ENCODE peak calls at places on chromosomes 6 and 20, in eight cellular contexts. Y is smooth muscle cell of the brain vasculature; H is mucosa of gallbladder; Z is ovary; Q is heart left ventricle; J is cardiac muscle cell; T is stimulated activated CD4-positive, alpha-beta T cell treated with anti-CD3 and anti-CD28 coated beads, Interleukin-1b, Interleukin-23, amount 100 ng/mL, for 1 hour; U is ACHN. R is an unnamed sample.

GRCh38 chr6:5728726-5729434 is 277.8 kb downstream of the NRN1 start:
- DNase-seq in U (no peak), Z (no peak), H (no peak), Q (no peak), J (no peak), T (no peak), Y (no peak), R (peak)

GRCh38 chr6:161111256-161111655 is 119.7 kb downstream of the MAP3K4 start:
- DNase-seq in J (no peak), T (no peak), Q (no peak), H (no peak), Y (no peak), U (no peak), Z (no peak), R (no peak)

GRCh38 chr6:116476021-116476678 is 15.0 kb downstream of the CALHM6 start:
- DNase-seq in T (no peak), H (no peak), U (no peak), J (no peak), Y (no peak), Z (no peak), Q (no peak), R (no peak)

GRCh38 chr6:90000864-90001731 is 106.8 kb downstream of the GJA10 start:
- DNase-seq in Q (no peak), U (no peak), Z (no peak), Y (no peak), H (no peak), J (no peak), T (no peak), R (peak)

GRCh38 chr6:39430968-39431523 is 108.5 kb upstream of the KCNK16 start:
- DNase-seq in Y (no peak), U (no peak), H (peak), Z (peak), T (no peak), J (peak), Q (peak), R (no peak)

GRCh38 chr6:46490425-46491200 is 636 bp downstream of the RCAN2 start:
- DNase-seq in Q (peak), Y (no peak), T (no peak), J (peak), U (no peak), H (peak), Z (peak), R (no peak)

GRCh38 chr20:47370850-47371782 is 14.6 kb upstream of the ZMYND8 start:
- DNase-seq in U (no peak), T (no peak), H (no peak), Z (no peak), Y (no peak), J (no peak), Q (no peak), R (no peak)

GRCh38 chr6:30926644-30927043 is 5.3 kb downstream of the SFTA2 start:
- DNase-seq in Y (no peak), H (peak), T (no peak), J (no peak), U (peak), Z (no peak), Q (no peak), R (no peak)

GRCh38 chr6:54903884-54904283 is 57.3 kb downstream of the FAM83B start:
- DNase-seq in J (no peak), T (no peak), U (no peak), Q (no peak), Y (no peak), H (no peak), Z (no peak), R (no peak)

GRCh38 chr6:9140861-9141534 is 705.7 kb upstream of the SLC35B3 start:
- DNase-seq in Y (no peak), Z (no peak), T (no peak), H (no peak), Q (no peak), U (no peak), J (no peak), R (no peak)

GRCh38 chr20:45097485-45098095 is 3.3 kb downstream of the KCNS1 start:
- DNase-seq in Y (no peak), Q (no peak), J (no peak), T (no peak), H (peak), U (no peak), Z (no peak), R (no peak)

GRCh38 chr6:28489366-28490190 is 26.0 kb downstream of the GPX6 start:
- DNase-seq in U (no peak), Z (peak), Q (no peak), H (peak), T (no peak), J (peak), Y (peak), R (no peak)

GRCh38 chr6:138971601-138972000 is 16.5 kb downstream of the REPS1 start:
- DNase-seq in Z (no peak), J (no peak), Q (no peak), U (no peak), Y (no peak), T (no peak), H (no peak), R (peak)

GRCh38 chr6:90204327-90204726 is 92.3 kb downstream of the BACH2 start:
- DNase-seq in U (no peak), Q (no peak), Y (no peak), Z (no peak), J (no peak), T (no peak), H (no peak), R (no peak)

GRCh38 chr6:15079288-15079817 is 166.5 kb upstream of the JARID2 start:
- DNase-seq in J (no peak), Z (no peak), Y (no peak), T (no peak), U (no peak), Q (no peak), H (no peak), R (no peak)

R was measured in RKO.